ENCODE peak calls at places on chromosomes 12 and 14, in eight cellular contexts. V, Q, K, F, X, U, R and N are unnamed samples.

GRCh38 chr12:19129121-19129485 is 430 bp upstream of the PLEKHA5 start:
- DNase-seq in V (no peak), Q (peak; percentile 24), K (no peak), F (peak; percentile 47), X (no peak), U (no peak), R (no peak), N (no peak)

GRCh38 chr12:126768517-126768916 is 1498.5 kb upstream of the TMEM132C start:
- DNase-seq in V (no peak), Q (no peak), K (no peak), F (no peak), X (peak; percentile 49), U (no peak), R (no peak), N (no peak)

GRCh38 chr12:7042847-7043246 is 17.7 kb upstream of the C1S start:
- DNase-seq in V (no peak), Q (peak; percentile 52), K (no peak), F (peak; percentile 70), X (no peak), U (no peak), R (peak; percentile 58), N (peak; percentile 55)

GRCh38 chr12:9707356-9707755 is 25.5 kb downstream of the CLECL1 start:
- DNase-seq in V (no peak), Q (no peak), K (no peak), F (no peak), X (no peak), U (no peak), R (no peak), N (no peak)

GRCh38 chr12:48827513-48828096 is 9.3 kb downstream of the CACNB3 start:
- DNase-seq in V (no peak), Q (no peak), K (no peak), F (no peak), X (no peak), U (no peak), R (no peak), N (no peak)

GRCh38 chr14:75450381-75451276 is 22.8 kb downstream of the JDP2 start:
- DNase-seq in V (no peak), Q (peak; percentile 18), K (no peak), F (no peak), X (no peak), U (no peak), R (peak; percentile 70), N (peak; percentile 28)

GRCh38 chr14:72869407-72870329 is 24.2 kb downstream of the DPF3 start:
- DNase-seq in V (no peak), Q (no peak), K (no peak), F (no peak), X (no peak), U (no peak), R (no peak), N (no peak)

GRCh38 chr14:21136024-21136423 is 19.8 kb downstream of the OR5AU1 start:
- DNase-seq in V (no peak), Q (peak; percentile 11), K (no peak), F (peak; percentile 33), X (no peak), U (no peak), R (no peak), N (peak; percentile 27)

GRCh38 chr12:52198454-52199215 is 6.8 kb upstream of the KRT80 start:
- DNase-seq in V (no peak), Q (no peak), K (no peak), F (no peak), X (no peak), U (no peak), R (no peak), N (no peak)

GRCh38 chr12:64083285-64084210 is 138.5 kb downstream of the KICS2 start:
- DNase-seq in V (peak; percentile 62), Q (peak; percentile 93), K (no peak), F (peak; percentile 95), X (no peak), U (no peak), R (peak; percentile 81), N (peak; percentile 51)

GRCh38 chr12:113880993-113881392 is 85.1 kb downstream of the RBM19 start:
- DNase-seq in V (no peak), Q (no peak), K (no peak), F (no peak), X (no peak), U (no peak), R (no peak), N (no peak)

GRCh38 chr12:24911284-24911791 is 37.6 kb downstream of the BCAT1 start:
- DNase-seq in V (no peak), Q (peak; percentile 33), K (no peak), F (peak; percentile 53), X (no peak), U (no peak), R (peak; percentile 80), N (peak; percentile 27)

GRCh38 chr12:52618216-52618615 is at the start of gene KRT73:
- DNase-seq in V (no peak), Q (no peak), K (no peak), F (no peak), X (no peak), U (no peak), R (no peak), N (no peak)

GRCh38 chr12:26130728-26131127 is 5.9 kb upstream of the BHLHE41 start:
- DNase-seq in V (no peak), Q (no peak), K (no peak), F (no peak), X (no peak), U (no peak), R (no peak), N (no peak)

GRCh38 chr14:62289471-62289870 is 527.3 kb downstream of the SNAPC1 start:
- DNase-seq in V (no peak), Q (peak; percentile 5), K (no peak), F (no peak), X (no peak), U (no peak), R (no peak), N (no peak)

GRCh38 chr12:106919910-106920544 is 35.7 kb upstream of the TMEM263 start:
- DNase-seq in V (peak; percentile 5), Q (peak; percentile 28), K (peak; percentile 33), F (peak; percentile 76), X (no peak), U (no peak), R (peak; percentile 73), N (peak; percentile 8)

GRCh38 chr12:112711507-112711906 is 80.0 kb upstream of the RPH3A start:
- DNase-seq in V (no peak), Q (no peak), K (no peak), F (no peak), X (no peak), U (no peak), R (no peak), N (no peak)

GRCh38 chr12:72071030-72071429 is 132.4 kb downstream of the TPH2 start:
- DNase-seq in V (no peak), Q (no peak), K (no peak), F (no peak), X (no peak), U (no peak), R (no peak), N (no peak)

GRCh38 chr14:60240139-60240856 is 8.7 kb upstream of the PPM1A start:
- DNase-seq in V (no peak), Q (no peak), K (no peak), F (no peak), X (no peak), U (no peak), R (no peak), N (no peak)

GRCh38 chr12:5395443-5396401 is 36.2 kb upstream of the NTF3 start:
- DNase-seq in V (no peak), Q (no peak), K (no peak), F (no peak), X (no peak), U (no peak), R (no peak), N (no peak)

GRCh38 chr14:23348297-23348655 is 4.4 kb downstream of the SLC22A17 start:
- DNase-seq in V (no peak), Q (no peak), K (no peak), F (no peak), X (no peak), U (no peak), R (no peak), N (no peak)

GRCh38 chr12:3333583-3333982 is 157.4 kb upstream of the PRMT8 start:
- DNase-seq in V (no peak), Q (peak; percentile 28), K (peak; percentile 37), F (peak; percentile 7), X (no peak), U (no peak), R (peak; percentile 30), N (peak; percentile 51)

GRCh38 chr12:47024463-47024862 is 55.0 kb upstream of the PCED1B start:
- DNase-seq in V (no peak), Q (no peak), K (no peak), F (peak; percentile 69), X (no peak), U (no peak), R (no peak), N (no peak)

GRCh38 chr12:24378548-24379011 is 429.1 kb upstream of the SOX5 start:
- DNase-seq in V (peak; percentile 13), Q (peak; percentile 39), K (no peak), F (no peak), X (no peak), U (no peak), R (peak; percentile 20), N (peak; percentile 47)

GRCh38 chr12:95953000-95953399 is 9.9 kb downstream of the AMDHD1 start:
- DNase-seq in V (no peak), Q (no peak), K (no peak), F (no peak), X (no peak), U (no peak), R (no peak), N (no peak)

GRCh38 chr12:10283028-10283427 is 24.6 kb upstream of the KLRD1 start:
- DNase-seq in V (no peak), Q (no peak), K (no peak), F (no peak), X (no peak), U (no peak), R (no peak), N (no peak)

GRCh38 chr12:114976959-114977358 is 293.0 kb upstream of the TBX3 start:
- DNase-seq in V (no peak), Q (peak; percentile 58), K (no peak), F (peak; percentile 17), X (no peak), U (no peak), R (no peak), N (no peak)

GRCh38 chr12:62581288-62582064 is 114.8 kb downstream of the MON2 start:
- DNase-seq in V (peak; percentile 3), Q (peak; percentile 62), K (no peak), F (peak; percentile 81), X (no peak), U (no peak), R (peak; percentile 50), N (no peak)

GRCh38 chr14:75487155-75487671 is 35.1 kb upstream of the BATF start:
- DNase-seq in V (no peak), Q (peak; percentile 23), K (no peak), F (no peak), X (peak; percentile 50), U (no peak), R (no peak), N (no peak)

GRCh38 chr12:93003540-93004239 is 74.6 kb upstream of the EEA1 start:
- DNase-seq in V (no peak), Q (peak; percentile 41), K (no peak), F (peak; percentile 55), X (no peak), U (no peak), R (no peak), N (no peak)

GRCh38 chr12:94545937-94546771 is 86.5 kb upstream of the CEP83 start:
- DNase-seq in V (no peak), Q (peak; percentile 68), K (peak; percentile 39), F (peak; percentile 84), X (no peak), U (peak; percentile 33), R (peak; percentile 82), N (peak; percentile 40)

GRCh38 chr12:116361404-116362223 is 84.1 kb upstream of the MED13L start:
- DNase-seq in V (peak; percentile 86), Q (no peak), K (no peak), F (no peak), X (no peak), U (no peak), R (no peak), N (peak; percentile 89)

GRCh38 chr12:62625238-62625637 is 158.6 kb downstream of the MON2 start:
- DNase-seq in V (no peak), Q (peak; percentile 58), K (no peak), F (peak; percentile 72), X (no peak), U (no peak), R (peak; percentile 50), N (no peak)

GRCh38 chr12:105418821-105419291 is 88.4 kb downstream of the C12orf75 start:
- DNase-seq in V (no peak), Q (peak; percentile 80), K (no peak), F (no peak), X (no peak), U (no peak), R (no peak), N (no peak)